ENCODE peak calls at places on chromosomes 16 and 17, in four cellular contexts. I is mammary epithelial cell, L is Peyer's patch, O is K562. D is an unnamed sample.

GRCh38 chr16:50394215-50394802 is 25.5 kb upstream of the BRD7 start:
- DNase-seq in L (no peak), I (no peak), O (peak; percentile 40), D (no peak)

GRCh38 chr17:71516149-71516548 is 604.7 kb upstream of the SOX9 start:
- DNase-seq in I (no peak), L (no peak), O (no peak), D (no peak)

GRCh38 chr17:50708050-50709000 is 611 bp upstream of the ANKRD40 start:
- DNase-seq in I (no peak), L (no peak), O (no peak), D (no peak)

GRCh38 chr17:30920683-30921543 is 832 bp upstream of the ADAP2 start:
- DNase-seq in L (no peak), O (no peak), I (no peak), D (no peak)

GRCh38 chr16:87550510-87550961 is 51.8 kb upstream of the JPH3 start:
- DNase-seq in I (no peak), O (peak; percentile 76), L (peak; percentile 77), D (peak; percentile 75)

GRCh38 chr16:71628810-71629209 is 2.8 kb downstream of the MARVELD3 start:
- DNase-seq in O (no peak), L (no peak), I (peak; percentile 40), D (no peak)

GRCh38 chr17:82648761-82649474 is 674 bp upstream of the WDR45B start:
- DNase-seq in O (peak; percentile 89), L (peak; percentile 73), I (no peak), D (peak; percentile 51)

GRCh38 chr17:81286491-81287145 is 8.5 kb downstream of the SLC38A10 start:
- DNase-seq in I (no peak), L (no peak), O (no peak), D (no peak)

GRCh38 chr17:73091770-73092517 is 544 bp downstream of the SLC39A11 start:
- DNase-seq in I (peak; percentile 61), O (peak; percentile 64), L (peak; percentile 65), D (peak; percentile 45)

DNA sequence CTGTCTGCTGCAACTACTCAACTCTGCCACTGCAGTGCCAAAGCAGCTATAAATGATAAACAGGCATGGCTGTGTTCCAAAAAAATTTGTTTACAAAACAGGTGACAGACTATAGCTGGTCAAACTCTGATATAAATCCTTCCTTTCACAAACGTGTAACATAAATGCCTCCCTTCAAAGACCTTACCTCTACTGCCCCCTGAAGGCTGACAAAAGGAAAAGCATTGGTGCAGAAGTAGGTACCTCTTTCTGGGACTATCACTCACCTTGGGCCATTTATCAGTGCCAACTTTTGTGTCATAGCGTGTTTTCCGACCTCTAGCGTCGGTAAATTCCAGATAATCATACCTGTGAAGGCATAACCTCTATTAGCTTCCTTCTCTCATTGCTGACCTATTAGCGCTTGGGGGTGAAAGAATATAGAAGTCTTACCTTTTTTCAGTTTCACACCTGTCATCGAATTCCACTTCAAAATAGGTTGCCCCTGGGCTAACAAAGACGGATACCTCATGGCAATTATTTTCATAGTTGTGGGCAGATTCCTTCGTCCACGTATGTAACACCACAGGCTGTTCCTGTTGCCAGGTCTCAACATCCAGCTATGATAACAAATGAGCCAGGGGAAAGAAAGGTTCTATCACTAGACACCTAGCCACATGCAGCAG is 67.9 kb downstream of the ZZEF1 start:
- DNase-seq in L (no peak), I (peak; percentile 25), O (peak; percentile 55), D (peak; percentile 21)
- H3K4me3 ChIP-seq in L (no peak overlapping the region), I (no peak overlapping the region), O (no peak overlapping the region), D (no peak overlapping the region)

GRCh38 chr16:29808219-29808900 is 2.0 kb downstream of the MAZ start:
- DNase-seq in I (no peak), L (no peak), O (no peak), D (no peak)
- H3K4me1 ChIP-seq in I (peaks cover 48% of the 10 kb centered on the region), L (peaks cover 23% of the 10 kb centered on the region), O (peaks cover 49% of the 10 kb centered on the region), D (peaks cover 33% of the 10 kb centered on the region)

GRCh38 chr16:1069154-1069553 is 3.4 kb upstream of the SSTR5 start:
- DNase-seq in O (peak; percentile 43), L (no peak), I (no peak), D (no peak)
- TF ChIP-seq CTCF in O (no peak), L (no peak), I (no peak), D (no peak)

GRCh38 chr17:41814195-41814594 is 1.4 kb downstream of the FKBP10 start:
- DNase-seq in L (no peak), O (no peak), I (no peak), D (no peak)
- H3K4me3 ChIP-seq in L (no peak overlapping the region), O (no peak overlapping the region), I (no peak overlapping the region), D (peak overlapping the region; percentile 91)

DNA sequence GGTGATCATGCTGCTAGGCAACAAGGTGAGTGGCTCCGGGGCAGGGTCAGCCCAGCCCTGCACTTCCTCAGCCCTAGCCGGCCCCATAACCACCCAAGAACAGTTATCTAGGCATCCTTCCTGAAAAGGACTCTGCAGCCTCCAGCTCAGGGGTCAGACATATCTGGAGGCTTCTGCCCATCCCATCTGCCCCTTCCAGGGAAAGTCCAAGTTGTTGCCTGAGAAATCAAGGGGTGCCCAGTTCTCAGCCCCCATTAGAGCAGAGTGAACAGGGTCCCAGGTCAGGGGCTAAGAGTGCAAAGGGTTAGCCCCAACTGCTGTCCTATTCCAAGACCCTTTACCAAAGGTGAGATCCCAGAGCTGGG is 4.1 kb upstream of the NHERF1 start:
- DNase-seq in O (no peak), L (no peak), I (no peak), D (no peak)
- H3K4me1 ChIP-seq in O (peaks cover 24% of the 10 kb centered on the region), L (peaks cover 28% of the 10 kb centered on the region), I (no peaks in the 10 kb centered on the region), D (peaks cover 37% of the 10 kb centered on the region)

DNA sequence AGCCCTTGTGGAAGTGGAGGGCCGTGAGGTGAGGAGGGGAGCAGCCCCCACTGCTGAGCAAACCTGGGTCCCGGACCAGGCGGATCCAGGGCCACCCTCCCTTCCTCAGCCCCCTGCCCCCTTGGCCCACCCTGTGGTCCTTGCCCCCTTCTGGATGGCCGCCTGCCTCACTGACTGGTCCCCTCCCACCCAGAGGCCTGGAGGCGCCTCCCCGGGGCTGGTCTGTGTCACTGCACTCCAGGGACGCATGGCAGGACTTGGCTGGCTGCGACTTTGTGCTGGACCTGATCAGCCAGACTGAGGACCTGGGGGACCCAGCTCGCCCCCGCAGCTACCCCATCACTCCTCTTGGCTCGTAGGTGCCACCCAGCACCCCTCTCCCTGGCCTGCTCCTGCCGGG is 19.2 kb upstream of the SMIM5 start:
- DNase-seq in L (no peak), O (peak; percentile 71), I (no peak), D (no peak)
- TF ChIP-seq CTCF in L (peak; percentile 41), O (peak; percentile 82), I (no peak), D (no peak)

DNA sequence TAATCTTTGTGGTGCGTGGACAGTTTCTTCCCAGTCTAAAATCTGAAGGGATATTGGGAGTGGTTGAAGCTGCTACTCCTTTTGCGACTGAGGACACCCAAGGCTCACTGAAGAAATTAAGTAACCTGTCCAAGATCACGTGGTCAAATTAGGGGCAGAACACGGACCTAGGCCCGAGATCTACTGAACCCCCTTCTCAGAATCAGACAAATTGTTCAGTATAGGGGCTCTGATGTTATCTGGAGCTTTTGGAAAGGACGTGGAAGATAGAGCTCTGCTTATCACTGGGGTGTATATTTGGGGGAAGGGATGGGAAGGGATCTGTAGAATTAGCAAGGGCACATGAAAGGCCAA is 857 bp downstream of the TANGO6 start:
- DNase-seq in O (no peak), I (no peak), L (no peak), D (no peak)
- H3K4me3 ChIP-seq in O (peak overlapping the region; percentile 93), I (peak overlapping the region; percentile 73), L (peak overlapping the region; percentile 81), D (peak overlapping the region; percentile 91)

GRCh38 chr16:89360760-89361435 is 129.5 kb downstream of the ANKRD11 start:
- DNase-seq in L (peak; percentile 90), I (no peak), O (no peak), D (no peak)

GRCh38 chr16:89358030-89359005 is 132.0 kb downstream of the ANKRD11 start:
- DNase-seq in I (no peak), L (peak; percentile 85), O (no peak), D (no peak)

GRCh38 chr16:89357460-89357859 is 132.9 kb downstream of the ANKRD11 start:
- DNase-seq in L (no peak), I (no peak), O (peak; percentile 40), D (no peak)

GRCh38 chr16:89361756-89362155 is 128.6 kb downstream of the ANKRD11 start:
- DNase-seq in O (no peak), I (no peak), L (no peak), D (no peak)

DNA sequence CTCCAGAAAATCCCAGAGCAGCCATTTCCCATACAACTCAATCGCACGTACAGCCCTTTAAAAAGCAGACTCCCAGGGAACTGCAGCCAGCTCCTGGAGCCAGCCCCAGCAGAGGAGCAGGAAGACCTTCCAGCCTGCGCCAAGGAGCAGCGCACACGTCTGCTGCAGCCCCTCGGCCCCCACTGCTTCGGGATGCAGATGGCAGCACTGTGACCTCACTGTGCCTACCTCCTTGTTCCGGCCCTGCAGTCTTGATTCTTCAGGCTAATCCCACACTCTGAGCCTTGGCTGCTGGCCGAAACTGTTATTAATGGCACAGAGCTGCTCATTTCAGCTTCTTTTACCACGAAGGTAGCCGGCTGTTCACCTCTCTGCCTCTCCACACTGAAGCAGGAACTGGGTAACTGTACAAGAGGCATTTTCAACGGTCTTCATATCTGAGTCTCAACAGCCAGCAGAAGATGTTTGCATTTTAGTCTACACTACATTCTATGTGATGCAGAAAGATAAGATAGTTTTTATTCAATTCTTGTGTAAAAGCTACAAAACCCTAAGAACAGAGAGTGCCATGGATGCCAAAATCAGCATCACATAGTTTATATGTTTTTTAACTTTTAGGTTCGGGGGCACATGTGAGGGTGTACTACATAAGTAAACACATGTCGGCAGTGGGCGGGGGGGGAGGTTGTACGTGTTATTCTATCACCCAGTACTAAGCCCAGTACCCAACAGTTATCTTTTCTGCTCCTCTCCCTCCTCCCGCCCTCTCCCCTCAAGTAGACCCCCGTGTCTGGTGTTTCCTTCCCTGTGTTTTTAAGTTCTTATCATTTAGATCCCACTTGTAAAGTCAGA is 130.8 kb downstream of the ANKRD11 start:
- DNase-seq in L (no peak), I (no peak), O (no peak), D (no peak)
- H3K4me1 ChIP-seq in L (peaks cover 75% of the 10 kb centered on the region), I (peaks cover 53% of the 10 kb centered on the region), O (peaks cover 66% of the 10 kb centered on the region), D (peaks cover 44% of the 10 kb centered on the region)

D was measured in Caco-2.